ENCODE peak calls at places on chromosomes 16 and 17, in eight cellular contexts. One of them, this sample, is unnamed.

GRCh38 chr16:477287-477686 is 50.2 kb upstream of the CAPN15 start:
- DNase-seq in SK-MEL-5: no peak
- DNase-seq in stimulated activated CD4-positive, alpha-beta T cell treated with anti-CD3 and anti-CD28 coated beads, Interleukin-4, amount 100 ng/mL, for 48 hours: no peak
- DNase-seq in fibroblast of lung: no peak
- DNase-seq in fibroblast of the conjunctiva: no peak
- DNase-seq in activated CD8-positive, alpha-beta memory T cell treated with anti-CD3 and anti-CD28 coated beads for 48 hours: no peak
- DNase-seq in NCI-H1417: no peak
- DNase-seq in NCI-H460: no peak
- DNase-seq in this sample: no peak

GRCh38 chr17:156094-156621 is 18.8 kb downstream of the SCGB1C2 start:
- DNase-seq in SK-MEL-5: no peak
- DNase-seq in stimulated activated CD4-positive, alpha-beta T cell treated with anti-CD3 and anti-CD28 coated beads, Interleukin-4, amount 100 ng/mL, for 48 hours: no peak
- DNase-seq in fibroblast of lung: no peak
- DNase-seq in fibroblast of the conjunctiva: no peak
- DNase-seq in activated CD8-positive, alpha-beta memory T cell treated with anti-CD3 and anti-CD28 coated beads for 48 hours: no peak
- DNase-seq in NCI-H1417: no peak
- DNase-seq in NCI-H460: no peak
- DNase-seq in this sample: no peak

GRCh38 chr17:8960325-8961144 is 5.0 kb downstream of the PIK3R5 start:
- DNase-seq in SK-MEL-5: no peak
- DNase-seq in stimulated activated CD4-positive, alpha-beta T cell treated with anti-CD3 and anti-CD28 coated beads, Interleukin-4, amount 100 ng/mL, for 48 hours: no peak
- DNase-seq in fibroblast of lung: no peak
- DNase-seq in fibroblast of the conjunctiva: no peak
- DNase-seq in activated CD8-positive, alpha-beta memory T cell treated with anti-CD3 and anti-CD28 coated beads for 48 hours: no peak
- DNase-seq in NCI-H1417: no peak
- DNase-seq in NCI-H460: no peak
- DNase-seq in this sample: no peak

GRCh38 chr17:45013021-45013997 is 38.1 kb downstream of the DCAKD start:
- DNase-seq in SK-MEL-5: no peak
- DNase-seq in stimulated activated CD4-positive, alpha-beta T cell treated with anti-CD3 and anti-CD28 coated beads, Interleukin-4, amount 100 ng/mL, for 48 hours: no peak
- DNase-seq in fibroblast of lung: no peak
- DNase-seq in fibroblast of the conjunctiva: no peak
- DNase-seq in activated CD8-positive, alpha-beta memory T cell treated with anti-CD3 and anti-CD28 coated beads for 48 hours: no peak
- DNase-seq in NCI-H1417: peak; percentile 78
- DNase-seq in NCI-H460: no peak
- DNase-seq in this sample: no peak

GRCh38 chr17:9436629-9437028 is 139.0 kb downstream of the STX8 start:
- DNase-seq in SK-MEL-5: peak; percentile 42
- DNase-seq in stimulated activated CD4-positive, alpha-beta T cell treated with anti-CD3 and anti-CD28 coated beads, Interleukin-4, amount 100 ng/mL, for 48 hours: no peak
- DNase-seq in fibroblast of lung: peak; percentile 57
- DNase-seq in fibroblast of the conjunctiva: no peak
- DNase-seq in activated CD8-positive, alpha-beta memory T cell treated with anti-CD3 and anti-CD28 coated beads for 48 hours: no peak
- DNase-seq in NCI-H1417: no peak
- DNase-seq in NCI-H460: no peak
- DNase-seq in this sample: no peak

GRCh38 chr16:56897026-56897799 is 32.2 kb downstream of the SLC12A3 start:
- DNase-seq in SK-MEL-5: no peak
- DNase-seq in stimulated activated CD4-positive, alpha-beta T cell treated with anti-CD3 and anti-CD28 coated beads, Interleukin-4, amount 100 ng/mL, for 48 hours: no peak
- DNase-seq in fibroblast of lung: no peak
- DNase-seq in fibroblast of the conjunctiva: no peak
- DNase-seq in activated CD8-positive, alpha-beta memory T cell treated with anti-CD3 and anti-CD28 coated beads for 48 hours: no peak
- DNase-seq in NCI-H1417: no peak
- DNase-seq in NCI-H460: no peak
- DNase-seq in this sample: no peak

GRCh38 chr16:10356870-10357842 is 28.7 kb upstream of the ATF7IP2 start:
- DNase-seq in SK-MEL-5: peak; percentile 88
- DNase-seq in stimulated activated CD4-positive, alpha-beta T cell treated with anti-CD3 and anti-CD28 coated beads, Interleukin-4, amount 100 ng/mL, for 48 hours: no peak
- DNase-seq in fibroblast of lung: no peak
- DNase-seq in fibroblast of the conjunctiva: no peak
- DNase-seq in activated CD8-positive, alpha-beta memory T cell treated with anti-CD3 and anti-CD28 coated beads for 48 hours: no peak
- DNase-seq in NCI-H1417: no peak
- DNase-seq in NCI-H460: no peak
- DNase-seq in this sample: no peak

GRCh38 chr17:45946841-45947256 is 52.2 kb upstream of the STH start:
- DNase-seq in SK-MEL-5: peak; percentile 53
- DNase-seq in stimulated activated CD4-positive, alpha-beta T cell treated with anti-CD3 and anti-CD28 coated beads, Interleukin-4, amount 100 ng/mL, for 48 hours: no peak
- DNase-seq in fibroblast of lung: no peak
- DNase-seq in fibroblast of the conjunctiva: no peak
- DNase-seq in activated CD8-positive, alpha-beta memory T cell treated with anti-CD3 and anti-CD28 coated beads for 48 hours: no peak
- DNase-seq in NCI-H1417: no peak
- DNase-seq in NCI-H460: no peak
- DNase-seq in this sample: peak; percentile 7

GRCh38 chr17:21370430-21370829 is 5.7 kb upstream of the KCNJ12 start:
- DNase-seq in SK-MEL-5: peak; percentile 46
- DNase-seq in stimulated activated CD4-positive, alpha-beta T cell treated with anti-CD3 and anti-CD28 coated beads, Interleukin-4, amount 100 ng/mL, for 48 hours: no peak
- DNase-seq in fibroblast of lung: no peak
- DNase-seq in fibroblast of the conjunctiva: no peak
- DNase-seq in activated CD8-positive, alpha-beta memory T cell treated with anti-CD3 and anti-CD28 coated beads for 48 hours: no peak
- DNase-seq in NCI-H1417: no peak
- DNase-seq in NCI-H460: no peak
- DNase-seq in this sample: no peak

GRCh38 chr17:79213305-79213704 is 138.7 kb downstream of the ENGASE start:
- DNase-seq in SK-MEL-5: no peak
- DNase-seq in stimulated activated CD4-positive, alpha-beta T cell treated with anti-CD3 and anti-CD28 coated beads, Interleukin-4, amount 100 ng/mL, for 48 hours: no peak
- DNase-seq in fibroblast of lung: no peak
- DNase-seq in fibroblast of the conjunctiva: no peak
- DNase-seq in activated CD8-positive, alpha-beta memory T cell treated with anti-CD3 and anti-CD28 coated beads for 48 hours: no peak
- DNase-seq in NCI-H1417: no peak
- DNase-seq in NCI-H460: no peak
- DNase-seq in this sample: no peak

GRCh38 chr16:66430214-66430613 is 3.1 kb downstream of the BEAN1 start:
- DNase-seq in SK-MEL-5: no peak
- DNase-seq in stimulated activated CD4-positive, alpha-beta T cell treated with anti-CD3 and anti-CD28 coated beads, Interleukin-4, amount 100 ng/mL, for 48 hours: no peak
- DNase-seq in fibroblast of lung: no peak
- DNase-seq in fibroblast of the conjunctiva: no peak
- DNase-seq in activated CD8-positive, alpha-beta memory T cell treated with anti-CD3 and anti-CD28 coated beads for 48 hours: no peak
- DNase-seq in NCI-H1417: no peak
- DNase-seq in NCI-H460: no peak
- DNase-seq in this sample: no peak

GRCh38 chr16:53090591-53091507 is 36.1 kb downstream of the CHD9 start:
- DNase-seq in SK-MEL-5: peak; percentile 59
- DNase-seq in stimulated activated CD4-positive, alpha-beta T cell treated with anti-CD3 and anti-CD28 coated beads, Interleukin-4, amount 100 ng/mL, for 48 hours: no peak
- DNase-seq in fibroblast of lung: peak; percentile 99
- DNase-seq in fibroblast of the conjunctiva: peak; percentile 100
- DNase-seq in activated CD8-positive, alpha-beta memory T cell treated with anti-CD3 and anti-CD28 coated beads for 48 hours: no peak
- DNase-seq in NCI-H1417: no peak
- DNase-seq in NCI-H460: no peak
- DNase-seq in this sample: no peak

This sample was measured in NCI-H1436.